ENCODE peak calls at places on chromosomes 5 and 9, in nine cellular contexts. E is Calu3, M is cardiac muscle cell, T is heart left ventricle, U is foreskin fibroblast, O is choroid plexus epithelial cell, W is astrocyte of the cerebellum, V is AG10803, Q is endothelial cell. G is an unnamed sample.

GRCh38 chr5:139749242-139749641 is 46.4 kb upstream of the PSD2 start:
- DNase-seq in E (no peak), M (no peak), T (no peak), U (peak; percentile 37), O (peak; percentile 36), W (no peak), V (no peak), Q (no peak), G (no peak)

GRCh38 chr5:113612060-113612496 is 98.6 kb downstream of the YTHDC2 start:
- DNase-seq in E (no peak), M (peak; percentile 68), T (no peak), U (peak; percentile 51), O (peak; percentile 64), W (peak; percentile 4), V (peak; percentile 42), Q (no peak), G (no peak)

GRCh38 chr9:113921366-113921765 is 45.3 kb downstream of the ZNF618 start:
- DNase-seq in E (no peak), M (no peak), T (no peak), U (no peak), O (no peak), W (no peak), V (no peak), Q (no peak), G (no peak)

GRCh38 chr5:127820910-127821553 is 117.8 kb downstream of the CCDC192 start:
- DNase-seq in E (peak; percentile 66), M (no peak), T (no peak), U (peak; percentile 68), O (no peak), W (peak; percentile 18), V (peak; percentile 74), Q (no peak), G (no peak)

GRCh38 chr5:9455826-9456434 is 89.9 kb downstream of the SEMA5A start:
- DNase-seq in E (no peak), M (no peak), T (no peak), U (no peak), O (no peak), W (no peak), V (no peak), Q (no peak), G (no peak)

GRCh38 chr9:131095666-131096489 is 453 bp upstream of the AIF1L start:
- DNase-seq in E (peak; percentile 46), M (peak; percentile 19), T (peak; percentile 61), U (peak; percentile 28), O (no peak), W (no peak), V (no peak), Q (peak; percentile 65), G (peak; percentile 86)

GRCh38 chr5:135398160-135398854 is 724 bp downstream of the MACROH2A1 start:
- DNase-seq in E (peak; percentile 77), M (peak; percentile 43), T (no peak), U (peak; percentile 58), O (peak; percentile 45), W (no peak), V (peak; percentile 38), Q (peak; percentile 48), G (peak; percentile 40)

GRCh38 chr5:178288373-178289368 is 56.1 kb upstream of the PHYKPL start:
- DNase-seq in E (no peak), M (no peak), T (no peak), U (no peak), O (peak; percentile 10), W (no peak), V (peak; percentile 15), Q (no peak), G (no peak)

DNA sequence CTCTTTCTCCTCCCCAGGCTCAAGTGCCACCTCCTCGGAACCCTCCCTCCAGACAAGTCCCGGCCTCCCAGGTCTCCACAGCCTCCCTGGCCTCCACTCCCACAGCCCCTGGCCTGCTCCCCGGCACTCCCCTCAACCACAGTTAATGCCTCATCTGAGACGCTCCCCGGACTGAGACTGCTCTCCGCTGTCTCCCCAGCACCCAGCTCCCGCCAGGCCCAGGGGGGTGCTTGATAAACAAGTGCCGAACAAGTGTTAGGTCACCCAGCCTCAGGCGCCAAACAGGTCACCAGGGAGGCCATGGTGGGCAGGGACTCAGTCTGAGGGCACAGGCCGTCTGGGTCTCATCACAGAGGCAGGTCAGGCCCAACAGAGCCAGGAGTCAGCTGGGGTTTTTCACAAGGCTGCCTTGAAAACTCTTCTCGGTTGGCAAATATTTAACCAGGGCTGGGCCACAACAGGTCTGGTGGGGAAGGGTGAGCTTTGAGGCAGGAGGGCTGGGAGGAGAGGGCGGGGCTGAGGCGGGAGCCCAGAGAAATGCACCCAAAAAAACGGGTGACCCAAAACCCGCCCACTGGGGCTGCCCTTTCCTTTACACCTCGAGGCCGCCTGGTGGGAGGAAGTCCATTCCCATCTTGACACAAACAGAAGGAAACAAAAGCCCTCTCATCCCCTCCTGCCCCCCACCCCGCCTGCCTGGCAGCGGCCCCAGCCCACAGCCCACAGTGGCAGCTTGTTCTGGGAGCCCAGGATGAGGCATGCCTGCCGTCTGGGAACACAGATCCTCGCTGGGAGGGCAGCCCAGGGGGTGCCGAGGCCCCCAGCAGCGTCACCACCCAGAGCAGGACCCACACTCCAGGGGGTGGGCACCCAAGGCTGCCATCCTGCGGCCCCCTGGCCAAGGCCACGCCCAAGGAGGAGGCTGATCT is 66.6 kb upstream of the STXBP1 start:
- DNase-seq in E (peak; percentile 94), M (peak; percentile 79), T (peak; percentile 52), U (peak; percentile 75), O (peak; percentile 57), W (peak; percentile 63), V (peak; percentile 77), Q (no peak), G (no peak)
- TF ChIP-seq CTCF in E (no peak), M (no peak), T (no peak), U (no peak), O (peak; percentile 16), W (no peak), V (peak; percentile 15), Q (no peak), G (no peak)

DNA sequence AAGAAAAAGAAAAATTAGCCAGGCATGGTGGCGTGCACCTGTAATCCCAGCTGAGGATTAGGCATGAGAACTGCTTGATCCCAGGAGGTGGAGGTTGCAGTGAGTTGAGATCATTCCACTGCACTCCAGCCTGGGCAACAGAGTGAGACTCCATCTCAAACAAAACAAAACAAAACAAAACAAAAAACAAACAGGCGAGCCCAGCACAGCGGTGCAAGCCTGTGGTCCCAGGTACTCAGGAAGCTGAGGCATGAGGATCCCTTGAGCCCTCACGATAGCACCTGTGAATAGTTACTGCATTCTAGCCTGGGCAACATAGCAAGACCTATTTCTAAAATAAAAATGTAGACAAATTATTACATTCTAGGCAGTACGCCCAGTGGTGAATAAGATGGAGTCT is 3.5 kb upstream of the GAPVD1 start:
- DNase-seq in E (no peak), M (no peak), T (no peak), U (no peak), O (no peak), W (no peak), V (no peak), Q (no peak), G (no peak)
- TF ChIP-seq CTCF in E (no peak), M (no peak), T (no peak), U (no peak), O (no peak), W (no peak), V (no peak), Q (no peak), G (no peak)

GRCh38 chr9:97470076-97470475 is 31.4 kb upstream of the TMOD1 start:
- DNase-seq in E (peak; percentile 1), M (no peak), T (no peak), U (no peak), O (no peak), W (no peak), V (no peak), Q (no peak), G (no peak)

GRCh38 chr9:97462914-97463313 is 38.6 kb upstream of the TMOD1 start:
- DNase-seq in E (no peak), M (no peak), T (no peak), U (no peak), O (no peak), W (no peak), V (no peak), Q (no peak), G (no peak)

GRCh38 chr9:97473717-97474116 is 27.7 kb upstream of the TMOD1 start:
- DNase-seq in E (no peak), M (no peak), T (no peak), U (peak; percentile 15), O (no peak), W (no peak), V (no peak), Q (no peak), G (no peak)

GRCh38 chr9:97474373-97474925 is 27.0 kb upstream of the TMOD1 start:
- DNase-seq in E (no peak), M (no peak), T (no peak), U (peak; percentile 47), O (peak; percentile 30), W (no peak), V (no peak), Q (no peak), G (no peak)

GRCh38 chr9:97468658-97469448 is 32.6 kb upstream of the TMOD1 start:
- DNase-seq in E (peak; percentile 23), M (peak; percentile 81), T (peak; percentile 77), U (peak; percentile 82), O (peak; percentile 74), W (peak; percentile 41), V (peak; percentile 69), Q (peak; percentile 69), G (peak; percentile 77)
- TF ChIP-seq CTCF in E (no peak), M (peak; percentile 86), T (peak; percentile 94), U (peak; percentile 80), O (peak; percentile 86), W (peak; percentile 81), V (peak; percentile 90), Q (no peak), G (peak; percentile 37)

GRCh38 chr9:32707326-32707725 is 71.9 kb upstream of the TAF1L start:
- DNase-seq in E (no peak), M (no peak), T (no peak), U (no peak), O (no peak), W (no peak), V (peak; percentile 18), Q (no peak), G (no peak)

GRCh38 chr9:32704343-32704742 is 68.9 kb upstream of the TAF1L start:
- DNase-seq in E (no peak), M (no peak), T (no peak), U (no peak), O (peak; percentile 11), W (no peak), V (no peak), Q (no peak), G (no peak)

GRCh38 chr9:32705059-32705458 is 69.6 kb upstream of the TAF1L start:
- DNase-seq in E (peak; percentile 10), M (no peak), T (no peak), U (no peak), O (peak; percentile 4), W (no peak), V (peak; percentile 15), Q (no peak), G (no peak)

GRCh38 chr9:32708480-32709150 is 73.1 kb upstream of the TAF1L start:
- DNase-seq in E (no peak), M (no peak), T (no peak), U (no peak), O (no peak), W (no peak), V (no peak), Q (no peak), G (no peak)

DNA sequence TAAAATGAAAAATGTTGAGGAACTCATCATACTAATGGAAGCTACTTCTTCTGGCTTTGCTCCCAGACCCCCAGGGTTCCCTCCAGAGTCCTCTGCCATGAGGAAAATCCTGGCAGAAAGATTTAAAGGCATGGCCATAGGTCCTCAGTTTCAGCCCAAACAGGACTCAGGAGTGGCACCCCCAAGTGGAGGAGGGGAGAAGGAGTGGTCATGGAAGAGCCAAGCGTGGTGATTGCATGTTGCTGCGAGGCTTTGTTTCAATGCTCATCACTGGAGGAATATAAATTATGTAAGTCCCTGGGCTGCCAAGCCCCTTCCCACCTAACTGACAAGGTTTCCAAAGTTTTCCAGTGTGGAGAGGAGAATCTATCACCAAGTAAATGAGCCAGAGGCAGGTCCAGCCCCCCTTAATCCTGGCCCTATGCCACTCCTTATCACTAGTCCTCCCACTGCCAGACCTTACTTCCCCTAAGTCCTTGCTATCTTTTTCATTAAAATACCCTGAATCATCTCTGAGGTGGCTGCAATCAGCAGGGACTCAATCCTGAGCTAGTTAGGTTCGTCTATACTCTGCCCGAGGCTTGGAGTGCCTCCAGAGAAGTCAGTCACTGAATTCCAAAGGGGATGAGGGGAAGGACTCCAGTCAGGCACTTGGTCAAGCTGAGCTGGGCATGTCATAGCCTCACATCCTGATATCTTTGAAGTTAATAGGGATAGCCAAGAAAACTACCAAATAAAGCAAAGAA is 70.7 kb upstream of the TAF1L start:
- DNase-seq in E (no peak), M (peak; percentile 15), T (no peak), U (no peak), O (no peak), W (no peak), V (no peak), Q (no peak), G (no peak)
- TF ChIP-seq CTCF in E (no peak), M (no peak), T (no peak), U (no peak), O (no peak), W (no peak), V (no peak), Q (no peak), G (no peak)